ENCODE peak calls at places on chromosomes 13 and 19, in nine cellular contexts. One of them, this sample, is unnamed. For H3K36me3, H3K9me3 and H3K9me2, the result is how much of the 10 kb centered on the place peaks cover.

GRCh38 chr13:79989251-79989661 is 351.7 kb downstream of the SPRY2 start:
- DNase-seq in PC-3: peak
- DNase-seq in OCI-LY7: no peak
- DNase-seq in HCT116: no peak
- DNase-seq in SK-N-SH: no peak
- DNase-seq in hepatocyte: peak
- DNase-seq in PC-9: peak
- DNase-seq in GM23248: peak
- DNase-seq in Karpas-422: no peak
- DNase-seq in this sample: no peak

GRCh38 chr19:58056261-58056660 is 2.8 kb upstream of the ZNF135 start:
- DNase-seq in SK-N-SH: no peak
- DNase-seq in PC-3: no peak
- DNase-seq in HCT116: no peak
- DNase-seq in Karpas-422: no peak
- DNase-seq in GM23248: no peak
- DNase-seq in PC-9: no peak
- DNase-seq in OCI-LY7: no peak
- DNase-seq in hepatocyte: no peak
- DNase-seq in this sample: no peak

GRCh38 chr19:42120276-42121010 is 11.8 kb downstream of the POU2F2 start:
- DNase-seq in Karpas-422: peak
- DNase-seq in OCI-LY7: no peak
- DNase-seq in SK-N-SH: no peak
- DNase-seq in PC-3: no peak
- DNase-seq in GM23248: no peak
- DNase-seq in hepatocyte: no peak
- DNase-seq in PC-9: no peak
- DNase-seq in HCT116: no peak
- DNase-seq in this sample: no peak

GRCh38 chr13:112962396-112962795 is 6.6 kb upstream of the MCF2L start:
- DNase-seq in SK-N-SH: no peak
- DNase-seq in PC-3: no peak
- DNase-seq in HCT116: no peak
- DNase-seq in Karpas-422: no peak
- DNase-seq in OCI-LY7: no peak
- DNase-seq in GM23248: no peak
- DNase-seq in hepatocyte: no peak
- DNase-seq in PC-9: no peak
- DNase-seq in this sample: no peak

GRCh38 chr13:30142502-30143211 is 164.7 kb downstream of the KATNAL1 start:
- DNase-seq in Karpas-422: no peak
- DNase-seq in hepatocyte: peak
- DNase-seq in SK-N-SH: peak
- DNase-seq in GM23248: peak
- DNase-seq in PC-3: peak
- DNase-seq in OCI-LY7: no peak
- DNase-seq in PC-9: peak
- DNase-seq in HCT116: peak
- DNase-seq in this sample: no peak

GRCh38 chr13:112060899-112061366 is 6.0 kb upstream of the SOX1 start:
- DNase-seq in PC-3: no peak
- DNase-seq in OCI-LY7: no peak
- DNase-seq in GM23248: no peak
- DNase-seq in Karpas-422: no peak
- DNase-seq in PC-9: no peak
- DNase-seq in SK-N-SH: no peak
- DNase-seq in HCT116: no peak
- DNase-seq in hepatocyte: no peak
- DNase-seq in this sample: no peak

GRCh38 chr19:3976495-3977241 is 5.8 kb upstream of the DAPK3 start:
- DNase-seq in SK-N-SH: peak
- DNase-seq in hepatocyte: no peak
- DNase-seq in Karpas-422: no peak
- DNase-seq in PC-3: no peak
- DNase-seq in HCT116: no peak
- DNase-seq in GM23248: peak
- DNase-seq in OCI-LY7: no peak
- DNase-seq in PC-9: no peak
- DNase-seq in this sample: no peak

GRCh38 chr13:103351035-103351828 is 285.0 kb upstream of the SLC10A2 start:
- DNase-seq in PC-9: no peak
- DNase-seq in hepatocyte: peak
- DNase-seq in OCI-LY7: no peak
- DNase-seq in HCT116: no peak
- DNase-seq in SK-N-SH: no peak
- DNase-seq in Karpas-422: no peak
- DNase-seq in GM23248: no peak
- DNase-seq in PC-3: peak
- DNase-seq in this sample: no peak

GRCh38 chr13:27024781-27025492 is 146.7 kb downstream of the USP12 start:
- DNase-seq in OCI-LY7: no peak
- DNase-seq in Karpas-422: no peak
- DNase-seq in PC-3: no peak
- DNase-seq in hepatocyte: no peak
- DNase-seq in SK-N-SH: no peak
- DNase-seq in PC-9: no peak
- DNase-seq in GM23248: no peak
- DNase-seq in HCT116: no peak
- DNase-seq in this sample: no peak

GRCh38 chr13:110419391-110419791 is 112.3 kb downstream of the COL4A2 start:
- DNase-seq in GM23248: no peak
- DNase-seq in OCI-LY7: no peak
- DNase-seq in PC-3: no peak
- DNase-seq in SK-N-SH: no peak
- DNase-seq in Karpas-422: no peak
- DNase-seq in HCT116: no peak
- DNase-seq in hepatocyte: no peak
- DNase-seq in PC-9: no peak
- DNase-seq in this sample: no peak

GRCh38 chr19:2282062-2282861 is at the start of gene PEAK3:
- DNase-seq in hepatocyte: no peak
- DNase-seq in PC-9: no peak
- DNase-seq in GM23248: peak
- DNase-seq in SK-N-SH: peak
- DNase-seq in HCT116: no peak
- DNase-seq in PC-3: no peak
- DNase-seq in OCI-LY7: no peak
- DNase-seq in Karpas-422: no peak
- DNase-seq in this sample: no peak

GRCh38 chr13:113802090-113802531 is 43.1 kb downstream of the TMEM255B start:
- DNase-seq in SK-N-SH: peak
- DNase-seq in HCT116: no peak
- DNase-seq in GM23248: peak
- DNase-seq in OCI-LY7: no peak
- DNase-seq in PC-3: no peak
- DNase-seq in PC-9: no peak
- DNase-seq in hepatocyte: peak
- DNase-seq in Karpas-422: no peak
- DNase-seq in this sample: peak

GRCh38 chr19:5075603-5076002 is 106.7 kb downstream of the KDM4B start:
- DNase-seq in Karpas-422: no peak
- DNase-seq in GM23248: no peak
- DNase-seq in PC-3: no peak
- DNase-seq in OCI-LY7: no peak
- DNase-seq in hepatocyte: no peak
- DNase-seq in HCT116: no peak
- DNase-seq in PC-9: no peak
- DNase-seq in SK-N-SH: no peak
- DNase-seq in this sample: no peak

GRCh38 chr19:55242517-55242916 is 14.0 kb upstream of the TMEM86B start:
- DNase-seq in PC-3: no peak
- DNase-seq in Karpas-422: no peak
- DNase-seq in PC-9: no peak
- DNase-seq in SK-N-SH: no peak
- DNase-seq in OCI-LY7: no peak
- DNase-seq in GM23248: no peak
- DNase-seq in HCT116: no peak
- DNase-seq in hepatocyte: no peak
- DNase-seq in this sample: no peak

GRCh38 chr19:55240713-55241020 is 12.1 kb upstream of the TMEM86B start:
- DNase-seq in Karpas-422: no peak
- DNase-seq in SK-N-SH: no peak
- DNase-seq in PC-3: no peak
- DNase-seq in HCT116: no peak
- DNase-seq in hepatocyte: no peak
- DNase-seq in OCI-LY7: no peak
- DNase-seq in GM23248: no peak
- DNase-seq in PC-9: no peak
- DNase-seq in this sample: no peak

GRCh38 chr19:55241935-55242464 is 13.4 kb upstream of the TMEM86B start:
- DNase-seq in PC-3: no peak
- DNase-seq in OCI-LY7: no peak
- DNase-seq in SK-N-SH: no peak
- DNase-seq in Karpas-422: no peak
- DNase-seq in hepatocyte: no peak
- DNase-seq in HCT116: no peak
- DNase-seq in GM23248: no peak
- DNase-seq in PC-9: no peak
- DNase-seq in this sample: no peak

GRCh38 chr19:55239004-55239403 is 10.4 kb upstream of the TMEM86B start:
- DNase-seq in SK-N-SH: no peak
- DNase-seq in GM23248: no peak
- DNase-seq in OCI-LY7: no peak
- DNase-seq in HCT116: no peak
- DNase-seq in PC-9: no peak
- DNase-seq in Karpas-422: no peak
- DNase-seq in PC-3: no peak
- DNase-seq in hepatocyte: no peak
- DNase-seq in this sample: no peak

DNA sequence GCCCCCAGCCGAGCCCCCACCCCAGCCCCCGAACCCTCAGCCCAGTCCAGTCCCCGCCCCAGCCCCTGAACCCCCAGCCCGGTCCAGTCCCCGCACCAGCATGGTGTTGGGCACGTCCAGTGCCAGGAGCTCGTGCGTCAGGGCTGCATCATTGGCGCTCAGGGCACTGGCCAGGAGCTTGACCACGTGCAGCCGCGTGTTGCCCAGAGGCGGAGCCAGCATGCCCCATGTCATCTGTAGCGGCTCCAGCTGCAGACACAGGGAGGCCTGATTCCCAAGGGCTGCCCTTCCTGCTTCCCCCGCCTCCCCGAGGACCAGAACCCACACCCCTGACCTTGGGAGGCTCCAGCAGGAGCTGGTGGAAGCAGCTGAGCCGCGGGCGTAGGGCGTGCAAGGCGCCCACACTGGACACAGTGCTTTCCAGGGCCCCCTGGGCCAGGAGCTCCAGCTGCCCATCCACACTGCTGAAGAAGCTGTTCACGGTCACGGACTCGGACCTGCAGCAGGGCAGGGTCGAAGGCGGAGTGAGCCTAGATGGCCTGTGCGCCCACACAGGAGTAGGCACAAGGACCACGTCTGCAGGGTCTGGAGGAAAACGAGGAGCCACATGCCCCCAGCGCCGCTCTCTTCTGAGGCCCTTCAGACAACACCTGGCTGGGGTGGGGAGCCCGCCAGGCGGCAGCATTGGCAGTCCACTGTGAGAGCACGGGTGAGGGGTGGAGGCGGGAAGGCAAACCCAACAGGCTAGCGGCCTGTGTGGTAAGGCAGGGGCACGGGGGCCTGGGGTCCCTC is 12.8 kb upstream of the TMEM86B start:
- DNase-seq in hepatocyte: no peak
- DNase-seq in HCT116: no peak
- DNase-seq in OCI-LY7: no peak
- DNase-seq in Karpas-422: no peak
- DNase-seq in PC-3: no peak
- DNase-seq in PC-9: no peak
- DNase-seq in SK-N-SH: no peak
- DNase-seq in GM23248: no peak
- DNase-seq in this sample: no peak
- H3K36me3 ChIP-seq in hepatocyte: under half
- H3K36me3 ChIP-seq in HCT116: half or more
- H3K36me3 ChIP-seq in OCI-LY7: half or more
- H3K36me3 ChIP-seq in Karpas-422: half or more
- H3K36me3 ChIP-seq in PC-3: half or more
- H3K36me3 ChIP-seq in PC-9: under half
- H3K36me3 ChIP-seq in SK-N-SH: half or more
- H3K36me3 ChIP-seq in GM23248: under half
- H3K36me3 ChIP-seq in this sample: under half

GRCh38 chr19:20238025-20238623 is 71.1 kb downstream of the ZNF486 start:
- DNase-seq in OCI-LY7: peak
- DNase-seq in PC-3: no peak
- DNase-seq in hepatocyte: peak
- DNase-seq in Karpas-422: peak
- DNase-seq in SK-N-SH: peak
- DNase-seq in GM23248: peak
- DNase-seq in PC-9: peak
- DNase-seq in HCT116: no peak
- DNase-seq in this sample: peak

GRCh38 chr19:20233105-20233504 is 66.1 kb downstream of the ZNF486 start:
- DNase-seq in PC-9: no peak
- DNase-seq in OCI-LY7: no peak
- DNase-seq in Karpas-422: no peak
- DNase-seq in SK-N-SH: no peak
- DNase-seq in PC-3: no peak
- DNase-seq in GM23248: no peak
- DNase-seq in HCT116: no peak
- DNase-seq in hepatocyte: peak
- DNase-seq in this sample: no peak

DNA sequence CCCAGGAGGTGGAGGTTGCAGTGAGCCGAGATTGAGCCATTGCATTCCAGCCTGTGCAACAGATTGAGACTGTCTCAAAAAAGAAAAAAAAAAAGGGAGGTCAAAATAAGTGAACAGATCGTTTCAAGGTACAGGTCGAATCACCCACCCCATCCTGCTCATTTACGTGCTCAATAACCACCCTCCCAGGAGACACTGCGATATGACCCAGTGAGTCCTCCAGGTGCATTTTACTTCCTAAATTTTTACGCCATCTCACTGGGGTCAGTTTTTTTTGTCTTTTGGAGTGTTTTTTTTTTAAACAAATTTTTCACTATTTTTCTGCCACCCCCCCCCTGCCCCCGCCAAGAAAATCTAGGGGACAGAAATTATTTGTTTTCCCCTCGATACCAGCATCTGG is 68.1 kb downstream of the ZNF486 start:
- DNase-seq in GM23248: no peak
- DNase-seq in hepatocyte: no peak
- DNase-seq in Karpas-422: peak
- DNase-seq in HCT116: no peak
- DNase-seq in SK-N-SH: no peak
- DNase-seq in PC-9: no peak
- DNase-seq in OCI-LY7: no peak
- DNase-seq in PC-3: no peak
- DNase-seq in this sample: no peak
- H3K9me3 ChIP-seq in GM23248: under half
- H3K9me3 ChIP-seq in hepatocyte: under half
- H3K9me3 ChIP-seq in Karpas-422: under half
- H3K9me3 ChIP-seq in HCT116: under half
- H3K9me3 ChIP-seq in SK-N-SH: under half
- H3K9me3 ChIP-seq in PC-9: under half
- H3K9me3 ChIP-seq in OCI-LY7: under half
- H3K9me3 ChIP-seq in PC-3: under half
- H3K9me3 ChIP-seq in this sample: under half

GRCh38 chr19:860481-861098 is 1.1 kb downstream of the CFD start:
- DNase-seq in OCI-LY7: peak
- DNase-seq in PC-9: peak
- DNase-seq in hepatocyte: peak
- DNase-seq in HCT116: peak
- DNase-seq in Karpas-422: peak
- DNase-seq in SK-N-SH: peak
- DNase-seq in GM23248: peak
- DNase-seq in PC-3: peak
- DNase-seq in this sample: peak
- H3K9me2 ChIP-seq in OCI-LY7: under half
- H3K9me2 ChIP-seq in PC-9: under half
- H3K9me2 ChIP-seq in hepatocyte: under half
- H3K9me2 ChIP-seq in HCT116: under half
- H3K9me2 ChIP-seq in Karpas-422: under half
- H3K9me2 ChIP-seq in SK-N-SH: under half
- H3K9me2 ChIP-seq in GM23248: under half
- H3K9me2 ChIP-seq in PC-3: under half
- H3K9me2 ChIP-seq in this sample: under half

GRCh38 chr19:23263870-23264590 is 13.8 kb upstream of the ZNF724 start:
- DNase-seq in Karpas-422: no peak
- DNase-seq in PC-9: no peak
- DNase-seq in OCI-LY7: no peak
- DNase-seq in GM23248: peak
- DNase-seq in PC-3: no peak
- DNase-seq in hepatocyte: no peak
- DNase-seq in HCT116: no peak
- DNase-seq in SK-N-SH: no peak
- DNase-seq in this sample: no peak
- H3K36me3 ChIP-seq in Karpas-422: under half
- H3K36me3 ChIP-seq in PC-9: under half
- H3K36me3 ChIP-seq in OCI-LY7: half or more
- H3K36me3 ChIP-seq in GM23248: under half
- H3K36me3 ChIP-seq in PC-3: half or more
- H3K36me3 ChIP-seq in hepatocyte: under half
- H3K36me3 ChIP-seq in HCT116: under half
- H3K36me3 ChIP-seq in SK-N-SH: under half
- H3K36me3 ChIP-seq in this sample: under half